ENCODE peak calls at places on chromosomes 1 and 21, in nine cellular contexts. K is K562, L is neural progenitor cell, B is HCT116, M is PC-3, A is endothelial cell of umbilical vein, H is HepG2, G is fibroblast of lung, J is astrocyte. I is an unnamed sample. For H3K79me2, the result is how much of the 10 kb centered on the place peaks cover.

GRCh38 chr1:26861286-26861701 is 1.7 kb upstream of the SFN start:
- DNase-seq in K (peak), L (peak), J (no peak), H (no peak), B (peak), A (no peak), M (peak), G (peak), I (no peak)

GRCh38 chr21:26115346-26115745 is 55.2 kb downstream of the APP start:
- DNase-seq in L (no peak), H (no peak), M (peak), B (no peak), G (no peak), K (no peak), J (no peak), A (peak), I (no peak)

GRCh38 chr21:26845750-26846035 is 484 bp upstream of the ADAMTS1 start:
- DNase-seq in A (no peak), G (no peak), K (no peak), H (no peak), B (no peak), L (no peak), J (peak), M (no peak), I (no peak)

GRCh38 chr1:192809286-192810252 is 730 bp downstream of the RGS2 start:
- DNase-seq in J (peak), A (peak), M (peak), K (peak), B (no peak), L (peak), G (peak), H (no peak), I (no peak)

GRCh38 chr1:113860891-113861290 is 10.6 kb downstream of the PTPN22 start:
- DNase-seq in H (no peak), L (no peak), B (no peak), A (peak), J (peak), G (peak), K (no peak), M (peak), I (no peak)

GRCh38 chr1:59013276-59013927 is 229.6 kb upstream of the JUN start:
- DNase-seq in A (peak), L (peak), J (peak), B (no peak), H (no peak), M (no peak), G (peak), K (no peak), I (no peak)

GRCh38 chr21:44547656-44548331 is 3.5 kb downstream of the KRTAP10-2 start:
- DNase-seq in B (no peak), H (no peak), L (no peak), A (no peak), M (no peak), J (no peak), K (no peak), G (no peak), I (peak)

GRCh38 chr1:94250341-94250740 is 13.0 kb upstream of the ARHGAP29 start:
- DNase-seq in A (no peak), H (no peak), J (no peak), K (no peak), G (no peak), L (no peak), M (peak), B (no peak), I (no peak)

GRCh38 chr1:220123889-220124288 is 30.0 kb downstream of the IARS2 start:
- DNase-seq in L (peak), G (no peak), A (no peak), B (peak), K (peak), H (peak), M (peak), J (no peak), I (peak)

GRCh38 chr1:212118872-212119260 is 83.3 kb downstream of the DTL start:
- DNase-seq in G (no peak), B (no peak), M (no peak), A (no peak), K (no peak), H (no peak), J (no peak), L (no peak), I (no peak)

GRCh38 chr1:161071886-161072371 is 2.2 kb upstream of the ARHGAP30 start:
- DNase-seq in M (peak), L (peak), K (peak), H (peak), G (peak), A (no peak), B (peak), J (no peak), I (peak)

GRCh38 chr21:42651515-42652401 is 1.7 kb upstream of the PDE9A start:
- DNase-seq in A (no peak), K (no peak), M (no peak), J (no peak), L (no peak), H (no peak), G (no peak), B (no peak), I (no peak)

GRCh38 chr1:192610114-192610958 is 25.6 kb upstream of the RGS13 start:
- DNase-seq in A (peak), G (peak), J (no peak), H (no peak), L (no peak), B (peak), K (peak), M (peak), I (no peak)

GRCh38 chr1:172287207-172287606 is 133.3 kb upstream of the C1orf105 start:
- DNase-seq in H (no peak), M (peak), K (no peak), J (peak), B (no peak), G (peak), A (peak), L (no peak), I (no peak)

GRCh38 chr1:197526736-197527371 is 248.4 kb downstream of the DENND1B start:
- DNase-seq in A (peak), H (peak), B (peak), M (peak), K (peak), J (peak), L (peak), G (peak), I (no peak)

GRCh38 chr21:42238185-42238934 is 19.4 kb downstream of the ABCG1 start:
- DNase-seq in H (no peak), A (no peak), J (no peak), G (no peak), B (no peak), M (no peak), K (no peak), L (no peak), I (peak)

GRCh38 chr1:203081465-203082355 is 4.1 kb downstream of the MYOG start:
- DNase-seq in K (no peak), H (no peak), M (no peak), A (no peak), L (no peak), G (no peak), J (no peak), B (no peak), I (no peak)

GRCh38 chr1:13643017-13643416 is 57.0 kb upstream of the PRDM2 start:
- DNase-seq in A (no peak), K (no peak), M (no peak), J (no peak), G (no peak), L (no peak), B (no peak), H (no peak), I (no peak)

GRCh38 chr1:27650527-27651175 is 15.7 kb upstream of the FGR start:
- DNase-seq in B (peak), M (peak), A (peak), L (peak), G (peak), J (peak), K (peak), H (peak), I (no peak)

GRCh38 chr21:38333290-38334272 is 76.8 kb downstream of the KCNJ15 start:
- DNase-seq in H (no peak), L (no peak), M (no peak), K (peak), A (no peak), J (no peak), B (no peak), G (no peak), I (no peak)

GRCh38 chr1:8518490-8518801 is 200.5 kb downstream of the SLC45A1 start:
- DNase-seq in B (no peak), M (no peak), L (no peak), J (no peak), H (no peak), G (no peak), A (no peak), K (no peak), I (no peak)

GRCh38 chr1:8519167-8519566 is 201.3 kb downstream of the SLC45A1 start:
- DNase-seq in H (no peak), G (no peak), J (no peak), L (no peak), M (no peak), A (no peak), K (no peak), B (no peak), I (no peak)

GRCh38 chr1:8517579-8518489 is 199.9 kb downstream of the SLC45A1 start:
- DNase-seq in B (no peak), M (no peak), J (no peak), K (peak), H (no peak), A (peak), G (peak), L (no peak), I (no peak)

GRCh38 chr1:8516278-8516777 is 198.4 kb downstream of the SLC45A1 start:
- DNase-seq in J (no peak), M (no peak), K (no peak), L (no peak), G (no peak), B (no peak), A (no peak), H (no peak), I (no peak)

GRCh38 chr1:8516793-8517556 is 199.1 kb downstream of the SLC45A1 start:
- DNase-seq in M (no peak), G (peak), J (peak), K (peak), L (no peak), A (no peak), H (no peak), B (no peak), I (peak)
- H3K79me2 ChIP-seq in M (under half), G (under half), J (under half), K (under half), L (half or more), A (under half), H (under half), B (under half), I (under half)

GRCh38 chr1:96481410-96481809 is 240.2 kb upstream of the PTBP2 start:
- DNase-seq in J (no peak), B (no peak), M (no peak), L (no peak), A (no peak), G (no peak), K (no peak), H (no peak), I (no peak)
- TF ChIP-seq EZH2 in J (no peak), B (no peak), M (no peak), L (no peak), A (no peak), G (no peak), K (no peak), H (no peak), I (no peak)

GRCh38 chr1:159929155-159930051 is 4.1 kb upstream of the TAGLN2 start:
- DNase-seq in L (peak), J (no peak), K (peak), G (no peak), A (no peak), M (no peak), H (no peak), B (no peak), I (no peak)
- H3K9ac ChIP-seq in L (no peak), J (no peak), K (no peak), G (no peak), A (no peak), M (no peak), H (no peak), B (no peak), I (no peak)

GRCh38 chr1:50833216-50833615 is 126.9 kb downstream of the FAF1 start:
- DNase-seq in K (no peak), L (no peak), B (no peak), H (no peak), A (no peak), G (no peak), M (no peak), J (no peak), I (no peak)
- H3K79me2 ChIP-seq in K (half or more), L (under half), B (half or more), H (under half), A (under half), G (under half), M (under half), J (under half), I (half or more)

DNA sequence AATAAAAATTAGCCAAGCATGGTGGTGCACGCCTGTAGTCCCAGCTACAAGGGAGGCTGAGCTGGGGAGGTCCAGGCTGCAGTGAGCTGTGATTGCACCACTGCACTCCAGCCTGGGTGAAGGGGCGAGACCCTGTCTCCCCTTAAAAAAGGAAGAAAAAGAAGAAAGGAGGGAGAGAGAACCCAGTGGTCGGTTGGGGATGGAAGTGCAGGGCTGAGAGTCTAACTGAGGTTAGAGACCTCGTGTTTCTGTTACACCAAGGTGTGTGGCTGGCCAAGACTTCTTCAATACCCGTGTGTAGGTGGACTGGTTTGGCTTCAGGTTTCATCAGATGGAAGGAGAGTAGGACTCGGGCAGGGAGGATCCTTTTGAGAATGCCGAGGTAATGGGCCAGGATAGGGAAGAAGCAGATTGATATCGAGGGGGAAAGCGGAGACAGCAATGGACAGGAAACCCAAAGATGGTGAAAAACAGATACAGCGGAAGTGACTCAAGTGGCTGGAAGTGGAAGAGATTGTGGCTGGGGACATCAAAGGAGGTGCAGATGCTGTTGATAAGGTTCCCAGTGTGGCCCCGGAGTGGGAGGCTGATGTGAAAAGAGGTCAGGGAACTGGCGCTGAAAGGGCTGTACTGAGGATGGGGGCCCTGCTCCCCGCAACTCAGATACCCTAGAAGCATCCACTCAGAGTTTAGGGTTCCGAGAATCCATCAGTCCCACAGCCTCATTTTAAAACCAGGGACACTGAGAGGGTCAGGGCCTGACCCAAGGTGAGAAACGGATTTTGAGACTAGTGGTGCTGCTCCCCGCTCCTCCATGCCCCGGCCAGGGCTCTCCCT is 681 bp upstream of the UBXN10 start:
- DNase-seq in M (no peak), A (no peak), J (no peak), G (no peak), K (peak), B (no peak), L (no peak), H (no peak), I (peak)
- TF ChIP-seq EZH2 in M (no peak), A (peak), J (no peak), G (no peak), K (no peak), B (no peak), L (no peak), H (no peak), I (no peak)

DNA sequence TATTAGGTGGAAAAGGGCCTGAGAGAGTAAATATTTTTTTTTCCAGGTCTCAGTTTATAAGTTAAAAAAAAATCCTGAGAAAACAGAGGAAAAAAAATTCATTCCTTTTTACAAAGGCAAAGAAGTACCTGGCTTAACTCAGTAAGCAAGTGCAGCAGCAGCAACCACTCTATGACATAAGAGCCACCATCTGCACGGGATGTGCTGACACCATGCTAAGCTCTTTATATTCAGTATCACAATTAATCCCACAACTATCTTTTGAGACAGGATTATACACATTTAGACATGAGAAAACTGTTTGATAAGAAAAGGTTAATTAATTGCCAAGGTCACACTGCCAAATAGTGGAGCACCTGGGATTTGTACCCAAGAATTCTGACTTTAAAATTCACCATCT is 13.4 kb upstream of the DPT start:
- DNase-seq in A (no peak), J (no peak), G (no peak), M (no peak), K (no peak), H (no peak), L (no peak), B (no peak), I (no peak)
- H3K9ac ChIP-seq in A (no peak), J (no peak), G (no peak), M (no peak), K (no peak), H (no peak), L (no peak), B (no peak), I (no peak)

GRCh38 chr21:46098303-46099141 is 610 bp downstream of the COL6A2 start:
- DNase-seq in L (peak), K (no peak), H (no peak), M (no peak), B (no peak), G (no peak), J (no peak), A (no peak), I (no peak)

GRCh38 chr21:46099476-46099875 is 1.6 kb downstream of the COL6A2 start:
- DNase-seq in J (no peak), H (peak), B (no peak), K (no peak), M (peak), G (no peak), L (peak), A (no peak), I (no peak)

GRCh38 chr21:46097826-46098286 is at the start of gene COL6A2:
- DNase-seq in G (peak), B (no peak), L (peak), H (no peak), A (no peak), K (peak), M (peak), J (no peak), I (no peak)

GRCh38 chr21:46100426-46100825 is 2.5 kb downstream of the COL6A2 start:
- DNase-seq in M (peak), K (no peak), G (peak), L (no peak), J (peak), B (no peak), A (no peak), H (no peak), I (no peak)

GRCh38 chr21:46100020-46100419 is 2.1 kb downstream of the COL6A2 start:
- DNase-seq in A (no peak), H (no peak), J (no peak), B (no peak), K (no peak), G (no peak), M (no peak), L (no peak), I (no peak)
- H3K79me2 ChIP-seq in A (under half), H (under half), J (half or more), B (under half), K (under half), G (half or more), M (half or more), L (under half), I (under half)

GRCh38 chr1:3650248-3651010 is 526 bp upstream of the WRAP73 start:
- DNase-seq in H (no peak), A (no peak), B (no peak), M (no peak), G (no peak), J (no peak), K (no peak), L (no peak), I (no peak)

GRCh38 chr1:3652538-3653285 is 396 bp downstream of the TP73 start:
- DNase-seq in M (no peak), K (peak), H (peak), J (no peak), A (no peak), B (peak), G (no peak), L (peak), I (peak)

GRCh38 chr1:3649342-3650247 is at the start of gene WRAP73:
- DNase-seq in J (peak), K (peak), M (peak), A (peak), L (peak), H (peak), G (peak), B (peak), I (peak)

GRCh38 chr1:3651939-3652537 is at the start of gene TP73:
- DNase-seq in H (no peak), K (peak), M (peak), L (peak), J (no peak), A (no peak), B (peak), G (peak), I (peak)

DNA sequence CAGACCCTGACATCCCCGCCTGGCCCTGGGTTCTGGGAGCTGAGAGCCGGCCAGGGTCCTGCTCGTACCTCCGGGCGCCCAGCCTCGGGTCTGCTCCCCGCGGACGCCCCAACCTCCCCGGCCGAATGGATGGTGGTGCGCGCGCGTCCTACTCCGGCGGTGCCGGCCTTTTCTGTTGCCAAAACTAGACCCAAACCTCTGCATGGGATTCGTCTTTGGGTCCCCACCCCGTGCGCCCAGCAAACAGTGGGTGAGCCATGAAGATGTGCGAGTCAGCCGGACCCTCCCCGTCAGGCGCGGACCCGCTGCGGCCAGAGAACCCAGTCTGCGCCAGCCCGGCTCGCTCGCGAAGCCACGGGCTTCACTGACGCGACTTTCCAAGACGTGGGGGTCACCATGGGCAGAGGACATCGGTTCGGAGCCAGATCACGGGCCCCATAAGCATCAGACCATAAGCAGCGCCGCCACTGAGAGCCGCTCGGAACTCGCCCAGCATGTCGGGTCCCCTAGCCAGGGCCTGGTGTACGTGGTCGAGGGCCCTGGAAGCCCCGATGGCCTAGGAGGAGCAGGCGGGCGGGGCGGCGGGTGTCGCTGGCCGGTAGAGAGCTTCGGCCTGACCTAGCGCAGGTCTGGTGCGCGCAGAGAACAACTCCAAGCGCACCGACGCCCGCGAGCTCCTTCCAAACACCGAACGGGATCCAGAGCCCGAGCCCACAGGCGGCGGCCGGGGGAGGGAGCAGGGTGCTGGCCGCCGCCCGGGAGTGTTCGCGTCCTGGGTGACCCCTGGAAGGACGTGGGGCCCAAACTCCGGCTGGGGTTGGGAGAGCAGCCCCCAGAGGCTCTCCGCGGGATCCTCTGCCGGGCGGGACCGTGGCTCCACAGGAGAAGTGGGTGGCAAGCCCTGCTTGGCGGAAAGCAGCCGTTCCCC is 1.0 kb upstream of the TP73 start:
- DNase-seq in H (no peak), M (no peak), A (no peak), J (no peak), G (no peak), B (no peak), K (peak), L (peak), I (no peak)
- TF ChIP-seq EZH2 in H (no peak), M (peak), A (peak), J (peak), G (peak), B (no peak), K (no peak), L (peak), I (no peak)

I was measured in DND-41.